ENCODE peak calls at places on chromosomes 6 and 20, in five cellular contexts. D, P, W, A and T are unnamed samples.

GRCh38 chr6:138538390-138539031 is 39.2 kb upstream of the NHSL1 start:
- DNase-seq in D (no peak), P (no peak), W (peak), A (peak), T (no peak)

GRCh38 chr6:146913842-146914562 is 290.2 kb upstream of the STXBP5 start:
- DNase-seq in D (peak), P (peak), W (peak), A (peak), T (no peak)

GRCh38 chr20:32325706-32326506 is 32.2 kb upstream of the ASXL1 start:
- DNase-seq in D (peak), P (peak), W (peak), A (no peak), T (no peak)

GRCh38 chr20:4073852-4074741 is 58.7 kb upstream of the RNF24 start:
- DNase-seq in D (no peak), P (no peak), W (no peak), A (peak), T (no peak)

GRCh38 chr6:1449896-1450295 is 60.5 kb downstream of the FOXF2 start:
- DNase-seq in D (no peak), P (no peak), W (no peak), A (no peak), T (no peak)

GRCh38 chr6:81743649-81744048 is 8.8 kb downstream of the TENT5A start:
- DNase-seq in D (no peak), P (no peak), W (no peak), A (no peak), T (no peak)

GRCh38 chr20:48807586-48808381 is 20.0 kb downstream of the PREX1 start:
- DNase-seq in D (no peak), P (no peak), W (no peak), A (no peak), T (no peak)

GRCh38 chr6:89239338-89239737 is 22.2 kb upstream of the GABRR1 start:
- DNase-seq in D (no peak), P (no peak), W (peak), A (no peak), T (peak)

GRCh38 chr20:56974499-56975250 is 291.8 kb downstream of the BMP7 start:
- DNase-seq in D (peak), P (peak), W (peak), A (peak), T (peak)

GRCh38 chr20:51660741-51661608 is 107.2 kb downstream of the ATP9A start:
- DNase-seq in D (peak), P (peak), W (peak), A (peak), T (peak)

GRCh38 chr6:37459981-37460800 is 27.2 kb downstream of the CMTR1 start:
- DNase-seq in D (no peak), P (no peak), W (peak), A (no peak), T (no peak)

GRCh38 chr6:83781506-83781905 is 71.7 kb upstream of the RIPPLY2 start:
- DNase-seq in D (no peak), P (no peak), W (no peak), A (no peak), T (no peak)

GRCh38 chr6:21402368-21402767 is 191.2 kb upstream of the SOX4 start:
- DNase-seq in D (peak), P (peak), W (peak), A (peak), T (peak)

GRCh38 chr6:85483041-85483700 is 33.3 kb downstream of the NT5E start:
- DNase-seq in D (peak), P (peak), W (peak), A (peak), T (peak)

GRCh38 chr6:56944651-56945050 is 10.3 kb upstream of the BEND6 start:
- DNase-seq in D (no peak), P (no peak), W (no peak), A (no peak), T (no peak)

GRCh38 chr6:68134796-68135195 is 500.3 kb upstream of the ADGRB3 start:
- DNase-seq in D (no peak), P (no peak), W (no peak), A (no peak), T (no peak)

GRCh38 chr20:14997791-14998190 is 660.4 kb upstream of the FLRT3 start:
- DNase-seq in D (peak), P (peak), W (peak), A (peak), T (no peak)

GRCh38 chr6:85364354-85364753 is 85.5 kb upstream of the NT5E start:
- DNase-seq in D (peak), P (peak), W (peak), A (peak), T (peak)

GRCh38 chr6:18632670-18633410 is 245.7 kb downstream of the RNF144B start:
- DNase-seq in D (peak), P (peak), W (peak), A (peak), T (no peak)

GRCh38 chr6:36216559-36216958 is 20.0 kb downstream of the BRPF3 start:
- DNase-seq in D (peak), P (peak), W (peak), A (peak), T (no peak)

GRCh38 chr6:154995241-154996162 is at the start of gene TIAM2:
- DNase-seq in D (no peak), P (no peak), W (no peak), A (peak), T (no peak)

GRCh38 chr6:108581237-108581931 is 20.7 kb downstream of the FOXO3 start:
- DNase-seq in D (peak), P (peak), W (peak), A (peak), T (no peak)

GRCh38 chr20:34534391-34535165 is 18.4 kb downstream of the DYNLRB1 start:
- DNase-seq in D (no peak), P (no peak), W (no peak), A (no peak), T (no peak)
- TF ChIP-seq CTCF in D (no peak), P (no peak), W (no peak), A (no peak), T (no peak)

GRCh38 chr20:58349586-58349985 is 39.4 kb upstream of the VAPB start:
- DNase-seq in D (peak), P (peak), W (peak), A (peak), T (peak)
- TF ChIP-seq CTCF in D (peak), P (no peak), W (peak), A (peak), T (no peak)

DNA sequence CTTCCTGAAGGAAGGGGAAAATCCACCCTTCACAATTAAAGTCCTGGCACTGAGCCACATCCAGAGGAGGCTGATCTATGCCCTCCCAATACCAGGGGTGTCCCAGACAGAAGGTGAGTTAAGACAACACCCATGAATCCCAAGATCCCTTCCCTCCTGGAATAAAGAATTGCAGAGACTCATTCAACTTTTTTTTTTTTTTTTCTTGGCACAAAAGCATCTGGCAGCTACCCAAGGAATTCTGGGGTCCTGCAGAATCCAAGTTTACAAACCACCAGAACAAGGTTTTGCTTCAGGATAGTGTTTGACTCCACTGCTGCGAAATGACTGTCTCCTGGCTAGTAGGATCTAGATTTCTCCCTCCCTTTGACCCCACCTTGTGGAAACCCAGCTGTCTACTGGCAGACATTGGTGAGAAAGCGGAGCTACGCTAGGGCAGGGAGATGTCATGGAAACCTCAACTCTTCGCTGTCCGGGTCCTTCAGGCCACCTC is 37.4 kb downstream of the JAG1 start:
- DNase-seq in D (peak), P (no peak), W (peak), A (peak), T (no peak)
- TF ChIP-seq CTCF in D (peak), P (no peak), W (peak), A (no peak), T (no peak)

GRCh38 chr20:62407221-62407992 is at the start of gene CABLES2:
- DNase-seq in D (peak), P (peak), W (peak), A (peak), T (peak)
- TF ChIP-seq CTCF in D (no peak), P (no peak), W (no peak), A (no peak), T (peak)